ENCODE peak calls at places on chromosomes 5 and 9, in nine cellular contexts. C is D341Med; S is transverse colon; X is stimulated activated CD8-positive, alpha-beta memory T cell treated with anti-CD3 and anti-CD28 coated beads, Interleukin-15, amount 100 ng/mL, for 1 hour; L is endothelial cell; T is nucleus accumbens; E is SIG-M5; F is posterior cingulate gyrus; V is activated gamma-delta T cell treated with anti-CD3 and anti-CD28 coated beads, Interleukin-2, amount 50 U/mL, for 16 hours. B is an unnamed sample.

GRCh38 chr9:88816141-88816540 is 175.1 kb upstream of the S1PR3 start:
- DNase-seq in C (no peak), S (no peak), X (no peak), L (no peak), T (no peak), E (no peak), F (no peak), V (no peak), B (no peak)

GRCh38 chr5:149227168-149227826 is 44.4 kb upstream of the AFAP1L1 start:
- DNase-seq in C (no peak), S (no peak), X (no peak), L (no peak), T (no peak), E (no peak), F (no peak), V (no peak), B (no peak)

GRCh38 chr5:87394407-87394806 is 18.3 kb downstream of the CCNH start:
- DNase-seq in C (no peak), S (no peak), X (no peak), L (no peak), T (no peak), E (no peak), F (no peak), V (no peak), B (no peak)

GRCh38 chr5:133249593-133249992 is 197.8 kb downstream of the HSPA4 start:
- DNase-seq in C (no peak), S (no peak), X (no peak), L (no peak), T (no peak), E (no peak), F (peak), V (no peak), B (no peak)

GRCh38 chr9:18457498-18457897 is 16.5 kb upstream of the ADAMTSL1 start:
- DNase-seq in C (no peak), S (no peak), X (no peak), L (no peak), T (no peak), E (no peak), F (no peak), V (no peak), B (no peak)

GRCh38 chr9:33133186-33133585 is 34.0 kb downstream of the B4GALT1 start:
- DNase-seq in C (no peak), S (no peak), X (no peak), L (no peak), T (no peak), E (no peak), F (no peak), V (no peak), B (no peak)

GRCh38 chr9:126620478-126620877 is 6.8 kb downstream of the LMX1B start:
- DNase-seq in C (no peak), S (no peak), X (no peak), L (no peak), T (no peak), E (no peak), F (no peak), V (no peak), B (no peak)

GRCh38 chr9:128886211-128886826 is 4.4 kb downstream of the LRRC8A start:
- DNase-seq in C (no peak), S (no peak), X (no peak), L (no peak), T (no peak), E (no peak), F (no peak), V (no peak), B (no peak)

GRCh38 chr9:124594673-124595072 is 87.5 kb upstream of the NR5A1 start:
- DNase-seq in C (no peak), S (no peak), X (no peak), L (no peak), T (no peak), E (no peak), F (no peak), V (no peak), B (no peak)

B was measured in natural killer cell treated with Interleukin-12 subunit alpha and Interleukin-12 subunit beta and Interleukin-15 and Interleukin-18, amount 100 ng/mL, for 72 hours.